ENCODE peak calls at places on chromosomes 16 and 17, in seven cellular contexts. D, U, X, O, J, P and L are unnamed samples.

GRCh38 chr16:85897384-85897783 is 1.6 kb upstream of the IRF8 start:
- DNase-seq in P (no peak), X (no peak), D (no peak), O (no peak), U (no peak), J (no peak), L (no peak)

GRCh38 chr16:63982156-63982555 is 1139.7 kb downstream of the CDH11 start:
- DNase-seq in D (no peak), U (no peak), X (no peak), O (no peak), P (no peak), J (no peak), L (peak)

GRCh38 chr17:66541461-66542182 is 239.2 kb downstream of the PRKCA start:
- DNase-seq in P (no peak), U (no peak), D (no peak), X (no peak), J (no peak), O (no peak), L (no peak)

GRCh38 chr17:34725740-34726139 is 146.4 kb downstream of the TMEM132E start:
- DNase-seq in X (no peak), P (no peak), U (no peak), O (no peak), J (no peak), D (no peak), L (no peak)

GRCh38 chr16:68275611-68276191 is 11.4 kb downstream of the SLC7A6 start:
- DNase-seq in P (no peak), J (no peak), D (no peak), U (no peak), X (peak), O (no peak), L (no peak)

GRCh38 chr17:27782791-27783206 is 17.5 kb downstream of the NOS2 start:
- DNase-seq in U (peak), X (no peak), O (no peak), J (no peak), P (no peak), D (no peak), L (no peak)

GRCh38 chr16:10277597-10277996 is 95.4 kb upstream of the GRIN2A start:
- DNase-seq in O (no peak), J (no peak), D (no peak), U (no peak), X (no peak), P (no peak), L (no peak)

GRCh38 chr17:14926526-14927122 is 338.5 kb downstream of the PMP22 start:
- DNase-seq in D (peak), O (peak), U (peak), X (no peak), J (peak), P (peak), L (peak)

GRCh38 chr17:5481451-5481850 is 4.5 kb downstream of the DERL2 start:
- DNase-seq in U (no peak), J (no peak), X (no peak), O (no peak), D (no peak), P (no peak), L (no peak)

GRCh38 chr17:37711113-37711512 is 33.7 kb downstream of the HNF1B start:
- DNase-seq in D (no peak), O (no peak), U (no peak), X (no peak), P (no peak), J (no peak), L (no peak)

GRCh38 chr17:20059728-20060188 is 50.6 kb downstream of the SPECC1 start:
- DNase-seq in D (no peak), U (no peak), P (no peak), O (no peak), X (no peak), J (no peak), L (no peak)

GRCh38 chr17:34465756-34466155 is 102.7 kb upstream of the CCL1 start:
- DNase-seq in P (no peak), O (no peak), D (no peak), X (no peak), J (no peak), U (peak), L (no peak)

GRCh38 chr17:58595194-58595792 is 80.9 kb upstream of the MTMR4 start:
- DNase-seq in X (no peak), D (no peak), O (no peak), J (no peak), U (peak), P (no peak), L (no peak)

GRCh38 chr16:69863882-69864281 is 87.3 kb upstream of the CLEC18A start:
- DNase-seq in U (no peak), P (no peak), X (no peak), D (no peak), J (no peak), O (no peak), L (no peak)

GRCh38 chr17:60934723-60935122 is 257.1 kb downstream of the BCAS3 start:
- DNase-seq in D (no peak), U (no peak), X (no peak), P (no peak), O (no peak), J (no peak), L (no peak)

GRCh38 chr17:75876190-75876937 is 2.0 kb downstream of the TRIM47 start:
- DNase-seq in D (no peak), O (no peak), J (no peak), P (peak), X (no peak), U (peak), L (no peak)

GRCh38 chr16:88930716-88931115 is 46.3 kb downstream of the CBFA2T3 start:
- DNase-seq in O (no peak), D (no peak), X (no peak), P (no peak), J (no peak), U (no peak), L (no peak)

GRCh38 chr17:40903129-40903847 is 18.2 kb upstream of the KRT20 start:
- DNase-seq in U (no peak), J (no peak), X (no peak), P (no peak), O (peak), D (no peak), L (no peak)

GRCh38 chr17:67672592-67672991 is 45.1 kb upstream of the NOL11 start:
- DNase-seq in D (no peak), J (no peak), P (no peak), X (no peak), O (no peak), U (no peak), L (no peak)

GRCh38 chr16:10520869-10521578 is 59.4 kb downstream of the EMP2 start:
- DNase-seq in D (no peak), X (no peak), P (no peak), O (no peak), U (no peak), J (no peak), L (no peak)

GRCh38 chr16:2152695-2153506 is 2.7 kb upstream of the TRAF7 start:
- DNase-seq in P (peak), U (peak), X (no peak), O (no peak), J (no peak), D (no peak), L (no peak)

GRCh38 chr17:81534157-81535006 is 6.2 kb downstream of the FSCN2 start:
- DNase-seq in J (no peak), D (no peak), X (no peak), O (no peak), U (no peak), P (no peak), L (no peak)

GRCh38 chr17:28584434-28584833 is 7.7 kb upstream of the ALDOC start:
- DNase-seq in P (no peak), J (no peak), O (no peak), D (no peak), U (no peak), X (no peak), L (no peak)

GRCh38 chr17:57211543-57211942 is 44.8 kb upstream of the MSI2 start:
- DNase-seq in P (no peak), O (no peak), J (no peak), U (no peak), X (no peak), D (no peak), L (no peak)

GRCh38 chr16:23186171-23186570 is 3.6 kb downstream of the SCNN1G start:
- DNase-seq in J (no peak), P (no peak), O (no peak), D (no peak), X (no peak), U (peak), L (no peak)

GRCh38 chr17:4535667-4536258 is 19.4 kb downstream of the MYBBP1A start:
- DNase-seq in O (no peak), D (no peak), X (no peak), U (no peak), J (no peak), P (no peak), L (no peak)

GRCh38 chr17:2691965-2692780 is 19.4 kb downstream of the CLUH start:
- DNase-seq in O (no peak), D (no peak), P (no peak), U (no peak), J (no peak), X (no peak), L (no peak)

GRCh38 chr16:19375561-19376158 is 42.0 kb upstream of the TMC5 start:
- DNase-seq in D (peak), X (no peak), U (peak), J (peak), O (peak), P (peak), L (peak)

GRCh38 chr17:41547921-41548843 is 20.1 kb upstream of the KRT19 start:
- DNase-seq in D (no peak), U (no peak), O (peak), P (peak), J (no peak), X (no peak), L (no peak)

GRCh38 chr17:14919049-14919545 is 346.0 kb downstream of the PMP22 start:
- DNase-seq in O (no peak), P (no peak), X (no peak), J (no peak), D (no peak), U (no peak), L (peak)

GRCh38 chr16:51707666-51708065 is 556.6 kb upstream of the SALL1 start:
- DNase-seq in O (no peak), U (no peak), D (no peak), X (no peak), J (no peak), P (no peak), L (no peak)

GRCh38 chr17:39699818-39700147 is at the start of gene ERBB2:
- DNase-seq in U (peak), J (no peak), P (no peak), O (peak), D (peak), X (no peak), L (peak)

GRCh38 chr17:50270430-50271172 is 3.7 kb upstream of the TMEM92 start:
- DNase-seq in P (no peak), D (no peak), O (peak), U (no peak), J (peak), X (peak), L (peak)

GRCh38 chr16:27048316-27048715 is 18.4 kb upstream of the C16orf82 start:
- DNase-seq in U (no peak), P (no peak), J (no peak), O (no peak), X (no peak), D (no peak), L (no peak)

GRCh38 chr16:72434159-72434558 is 262.2 kb upstream of the PMFBP1 start:
- DNase-seq in O (no peak), J (no peak), P (no peak), X (no peak), D (no peak), U (peak), L (no peak)